ENCODE peak calls at places on chromosomes 3 and 15, in five cellular contexts. One of them, this sample, is unnamed. For H3K4me1, the result is how much of the 10 kb centered on the place peaks cover.

GRCh38 chr15:76376029-76376428 is 39.5 kb downstream of the ISL2 start:
- DNase-seq in PC-9: no peak
- DNase-seq in endodermal cell: peak
- DNase-seq in fibroblast of lung: no peak
- DNase-seq in IMR-90: no peak
- DNase-seq in this sample: no peak

GRCh38 chr15:83322061-83322460 is 37.6 kb upstream of the BNC1 start:
- DNase-seq in IMR-90: peak
- DNase-seq in fibroblast of lung: peak
- DNase-seq in endodermal cell: no peak
- DNase-seq in PC-9: no peak
- DNase-seq in this sample: no peak

GRCh38 chr3:67357610-67358458 is 296.6 kb downstream of the SUCLG2 start:
- DNase-seq in PC-9: no peak
- DNase-seq in endodermal cell: peak
- DNase-seq in IMR-90: peak
- DNase-seq in fibroblast of lung: peak
- DNase-seq in this sample: no peak

GRCh38 chr3:78604328-78604727 is 1163.5 kb downstream of the ROBO1 start:
- DNase-seq in PC-9: no peak
- DNase-seq in IMR-90: peak
- DNase-seq in fibroblast of lung: peak
- DNase-seq in endodermal cell: no peak
- DNase-seq in this sample: no peak

GRCh38 chr15:56890038-56890437 is 28.4 kb upstream of the TCF12 start:
- DNase-seq in endodermal cell: no peak
- DNase-seq in IMR-90: no peak
- DNase-seq in PC-9: no peak
- DNase-seq in fibroblast of lung: no peak
- DNase-seq in this sample: no peak

GRCh38 chr3:58048301-58048700 is 40.1 kb downstream of the FLNB start:
- DNase-seq in fibroblast of lung: no peak
- DNase-seq in PC-9: peak
- DNase-seq in endodermal cell: no peak
- DNase-seq in IMR-90: no peak
- DNase-seq in this sample: no peak

GRCh38 chr3:13173186-13173585 is 100.0 kb upstream of the IQSEC1 start:
- DNase-seq in IMR-90: no peak
- DNase-seq in endodermal cell: no peak
- DNase-seq in PC-9: no peak
- DNase-seq in fibroblast of lung: no peak
- DNase-seq in this sample: no peak

GRCh38 chr3:13537926-13538325 is 11.0 kb upstream of the FBLN2 start:
- DNase-seq in PC-9: peak
- DNase-seq in IMR-90: peak
- DNase-seq in fibroblast of lung: peak
- DNase-seq in endodermal cell: no peak
- DNase-seq in this sample: no peak

GRCh38 chr15:37586976-37587375 is 347.5 kb upstream of the TMCO5A start:
- DNase-seq in IMR-90: peak
- DNase-seq in endodermal cell: no peak
- DNase-seq in PC-9: no peak
- DNase-seq in fibroblast of lung: peak
- DNase-seq in this sample: no peak

GRCh38 chr15:45454825-45455224 is 67.7 kb downstream of the SLC30A4 start:
- DNase-seq in PC-9: peak
- DNase-seq in IMR-90: peak
- DNase-seq in endodermal cell: no peak
- DNase-seq in fibroblast of lung: peak
- DNase-seq in this sample: no peak

GRCh38 chr3:28923994-28924393 is 356.9 kb upstream of the RBMS3 start:
- DNase-seq in endodermal cell: no peak
- DNase-seq in fibroblast of lung: no peak
- DNase-seq in PC-9: no peak
- DNase-seq in IMR-90: no peak
- DNase-seq in this sample: no peak

GRCh38 chr15:90165157-90165556 is 36.0 kb upstream of the SEMA4B start:
- DNase-seq in endodermal cell: no peak
- DNase-seq in fibroblast of lung: no peak
- DNase-seq in IMR-90: no peak
- DNase-seq in PC-9: no peak
- DNase-seq in this sample: no peak
- H3K4me1 ChIP-seq in endodermal cell: under half
- H3K4me1 ChIP-seq in fibroblast of lung: under half
- H3K4me1 ChIP-seq in IMR-90: under half
- H3K4me1 ChIP-seq in PC-9: half or more
- H3K4me1 ChIP-seq in this sample: under half

GRCh38 chr3:193305356-193305755 is 64.3 kb downstream of the PLAAT1 start:
- DNase-seq in fibroblast of lung: no peak
- DNase-seq in IMR-90: no peak
- DNase-seq in endodermal cell: no peak
- DNase-seq in PC-9: no peak
- DNase-seq in this sample: no peak

GRCh38 chr3:193297421-193297820 is 56.4 kb downstream of the PLAAT1 start:
- DNase-seq in PC-9: no peak
- DNase-seq in IMR-90: no peak
- DNase-seq in endodermal cell: no peak
- DNase-seq in fibroblast of lung: no peak
- DNase-seq in this sample: no peak

GRCh38 chr3:193295985-193296384 is 55.0 kb downstream of the PLAAT1 start:
- DNase-seq in endodermal cell: no peak
- DNase-seq in fibroblast of lung: no peak
- DNase-seq in PC-9: no peak
- DNase-seq in IMR-90: no peak
- DNase-seq in this sample: no peak

DNA sequence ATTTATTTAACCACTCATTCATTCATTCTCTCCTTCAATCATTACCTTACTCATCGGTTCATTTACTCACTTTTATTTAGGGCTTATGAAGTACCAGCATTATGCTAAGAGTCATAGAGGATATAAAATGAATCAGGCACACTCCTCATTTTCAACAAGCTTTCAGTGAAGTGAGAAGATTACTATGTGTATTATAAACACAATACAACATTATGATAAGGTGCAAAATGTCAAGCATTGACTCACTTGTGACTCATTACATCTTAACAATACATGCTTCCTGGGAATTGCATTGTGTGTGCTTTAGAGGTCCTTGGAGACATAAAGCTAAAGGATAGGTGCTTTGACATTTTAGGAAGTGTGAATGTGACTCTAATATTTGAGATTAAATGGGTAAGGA is 60.4 kb downstream of the PLAAT1 start:
- DNase-seq in PC-9: no peak
- DNase-seq in endodermal cell: no peak
- DNase-seq in IMR-90: no peak
- DNase-seq in fibroblast of lung: no peak
- DNase-seq in this sample: no peak
- H3K27ac ChIP-seq in PC-9: no peak
- H3K27ac ChIP-seq in endodermal cell: no peak
- H3K27ac ChIP-seq in IMR-90: no peak
- H3K27ac ChIP-seq in fibroblast of lung: no peak
- H3K27ac ChIP-seq in this sample: no peak

GRCh38 chr3:49804141-49805041 is 1.3 kb downstream of the INKA1 start:
- DNase-seq in endodermal cell: no peak
- DNase-seq in PC-9: no peak
- DNase-seq in fibroblast of lung: no peak
- DNase-seq in IMR-90: no peak
- DNase-seq in this sample: peak
- H3K4me3 ChIP-seq in endodermal cell: no peak
- H3K4me3 ChIP-seq in PC-9: no peak
- H3K4me3 ChIP-seq in fibroblast of lung: peak
- H3K4me3 ChIP-seq in IMR-90: peak
- H3K4me3 ChIP-seq in this sample: peak

GRCh38 chr3:101823525-101823924 is 25.8 kb upstream of the NFKBIZ start:
- DNase-seq in PC-9: no peak
- DNase-seq in fibroblast of lung: no peak
- DNase-seq in IMR-90: no peak
- DNase-seq in endodermal cell: no peak
- DNase-seq in this sample: no peak

GRCh38 chr3:101824691-101825090 is 24.6 kb upstream of the NFKBIZ start:
- DNase-seq in fibroblast of lung: peak
- DNase-seq in IMR-90: no peak
- DNase-seq in PC-9: no peak
- DNase-seq in endodermal cell: no peak
- DNase-seq in this sample: no peak

GRCh38 chr3:101819649-101820202 is 29.6 kb upstream of the NFKBIZ start:
- DNase-seq in PC-9: no peak
- DNase-seq in IMR-90: no peak
- DNase-seq in fibroblast of lung: no peak
- DNase-seq in endodermal cell: no peak
- DNase-seq in this sample: no peak

GRCh38 chr3:101825904-101826445 is 23.3 kb upstream of the NFKBIZ start:
- DNase-seq in fibroblast of lung: peak
- DNase-seq in IMR-90: peak
- DNase-seq in PC-9: no peak
- DNase-seq in endodermal cell: no peak
- DNase-seq in this sample: no peak

DNA sequence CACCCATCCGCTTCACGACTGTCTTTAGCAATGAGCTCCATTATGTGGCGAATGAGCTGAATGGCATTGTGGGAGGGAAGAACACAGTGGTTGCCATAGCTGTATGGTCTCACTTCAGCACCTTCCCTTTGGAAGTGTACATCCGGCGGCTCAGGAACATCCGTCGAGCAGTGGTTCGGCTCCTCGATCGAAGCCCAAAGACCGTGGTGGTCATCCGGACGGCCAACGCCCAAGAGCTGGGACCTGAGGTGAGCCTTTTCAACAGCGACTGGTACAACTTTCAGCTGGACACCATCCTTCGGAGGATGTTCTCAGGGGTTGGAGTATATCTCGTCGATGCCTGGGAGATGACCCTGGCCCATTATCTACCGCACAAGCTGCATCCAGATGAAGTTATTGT is 27.8 kb upstream of the NFKBIZ start:
- DNase-seq in endodermal cell: no peak
- DNase-seq in PC-9: no peak
- DNase-seq in IMR-90: no peak
- DNase-seq in fibroblast of lung: no peak
- DNase-seq in this sample: no peak
- H3K4me1 ChIP-seq in endodermal cell: under half
- H3K4me1 ChIP-seq in PC-9: under half
- H3K4me1 ChIP-seq in IMR-90: under half
- H3K4me1 ChIP-seq in fibroblast of lung: under half
- H3K4me1 ChIP-seq in this sample: under half

GRCh38 chr3:100915706-100916105 is 77.5 kb downstream of the ABI3BP start:
- DNase-seq in IMR-90: no peak
- DNase-seq in PC-9: no peak
- DNase-seq in endodermal cell: no peak
- DNase-seq in fibroblast of lung: no peak
- DNase-seq in this sample: no peak
- H3K27ac ChIP-seq in IMR-90: no peak
- H3K27ac ChIP-seq in PC-9: no peak
- H3K27ac ChIP-seq in endodermal cell: no peak
- H3K27ac ChIP-seq in fibroblast of lung: no peak
- H3K27ac ChIP-seq in this sample: peak

GRCh38 chr3:35665390-35666055 is 26.2 kb downstream of the ARPP21 start:
- DNase-seq in PC-9: no peak
- DNase-seq in fibroblast of lung: no peak
- DNase-seq in endodermal cell: no peak
- DNase-seq in IMR-90: peak
- DNase-seq in this sample: no peak
- H3K4me3 ChIP-seq in PC-9: no peak
- H3K4me3 ChIP-seq in fibroblast of lung: no peak
- H3K4me3 ChIP-seq in endodermal cell: no peak
- H3K4me3 ChIP-seq in IMR-90: no peak
- H3K4me3 ChIP-seq in this sample: no peak

GRCh38 chr3:177424541-177424940 is 227.3 kb upstream of the TBL1XR1 start:
- DNase-seq in PC-9: no peak
- DNase-seq in IMR-90: no peak
- DNase-seq in endodermal cell: no peak
- DNase-seq in fibroblast of lung: no peak
- DNase-seq in this sample: no peak
- H3K4me1 ChIP-seq in PC-9: under half
- H3K4me1 ChIP-seq in IMR-90: under half
- H3K4me1 ChIP-seq in endodermal cell: under half
- H3K4me1 ChIP-seq in fibroblast of lung: under half
- H3K4me1 ChIP-seq in this sample: under half

GRCh38 chr15:39575180-39575579 is 5.7 kb upstream of the THBS1 start:
- DNase-seq in IMR-90: no peak
- DNase-seq in fibroblast of lung: no peak
- DNase-seq in endodermal cell: no peak
- DNase-seq in PC-9: no peak
- DNase-seq in this sample: no peak
- H3K27ac ChIP-seq in IMR-90: no peak
- H3K27ac ChIP-seq in fibroblast of lung: no peak
- H3K27ac ChIP-seq in endodermal cell: no peak
- H3K27ac ChIP-seq in PC-9: no peak
- H3K27ac ChIP-seq in this sample: peak